ENCODE peak calls at places on chromosomes 12 and 14, in five cellular contexts. O, T, D, W and I are unnamed samples.

GRCh38 chr14:104096318-104096717 is 10.8 kb downstream of the ASPG start:
- DNase-seq in D (no peak), T (no peak), W (no peak), O (no peak), I (no peak)

GRCh38 chr14:74019743-74020142 is 594 bp downstream of the BBOF1 start:
- DNase-seq in W (no peak), D (peak), T (peak), O (no peak), I (no peak)

GRCh38 chr12:57616383-57617101 is 5.3 kb downstream of the ARHGEF25 start:
- DNase-seq in D (no peak), W (no peak), O (no peak), T (peak), I (no peak)

GRCh38 chr12:57169046-57169795 is 21.8 kb upstream of the LRP1-AS start:
- DNase-seq in D (no peak), O (no peak), T (no peak), W (no peak), I (no peak)

GRCh38 chr12:98174410-98174809 is 341.0 kb upstream of the TMPO start:
- DNase-seq in O (no peak), W (no peak), D (no peak), T (no peak), I (no peak)

GRCh38 chr12:26803552-26803951 is 29.4 kb downstream of the ITPR2 start:
- DNase-seq in D (peak), T (peak), O (no peak), W (no peak), I (no peak)

GRCh38 chr12:96197503-96198272 is 3.5 kb downstream of the ELK3 start:
- DNase-seq in W (no peak), D (peak), O (no peak), T (peak), I (no peak)

GRCh38 chr12:124233846-124234620 is 60.9 kb upstream of the RFLNA start:
- DNase-seq in D (peak), O (no peak), W (no peak), T (no peak), I (no peak)

GRCh38 chr14:91693342-91693741 is 38.5 kb downstream of the CATSPERB start:
- DNase-seq in O (no peak), W (no peak), D (no peak), T (no peak), I (no peak)

GRCh38 chr12:27342551-27342950 is 9.9 kb downstream of the BMAL2 start:
- DNase-seq in O (no peak), W (no peak), D (no peak), T (no peak), I (no peak)

GRCh38 chr12:46722737-46723136 is 103.1 kb downstream of the SLC38A4 start:
- DNase-seq in T (peak), O (no peak), D (no peak), W (no peak), I (no peak)

GRCh38 chr12:57201219-57201618 is 15.4 kb upstream of the NXPH4 start:
- DNase-seq in O (no peak), T (no peak), W (no peak), D (no peak), I (no peak)

GRCh38 chr12:2273288-2273687 is 220.5 kb downstream of the CACNA1C start:
- DNase-seq in O (no peak), D (no peak), T (peak), W (no peak), I (no peak)

GRCh38 chr12:121748571-121749265 is 36.2 kb downstream of the TMEM120B start:
- DNase-seq in D (peak), T (peak), W (peak), O (no peak), I (peak)

GRCh38 chr14:54637829-54638446 is 71.0 kb downstream of the SAMD4A start:
- DNase-seq in D (peak), O (no peak), T (peak), W (no peak), I (no peak)

GRCh38 chr14:102234331-102235264 is 70.4 kb downstream of the MOK start:
- DNase-seq in D (no peak), O (no peak), T (no peak), W (no peak), I (no peak)

GRCh38 chr12:3436496-3437060 is 54.4 kb upstream of the PRMT8 start:
- DNase-seq in D (no peak), T (no peak), O (no peak), W (peak), I (no peak)

GRCh38 chr12:104506691-104507401 is 50.1 kb downstream of the CHST11 start:
- DNase-seq in O (no peak), D (no peak), T (no peak), W (peak), I (peak)

GRCh38 chr12:11576104-11576503 is 73.4 kb upstream of the ETV6 start:
- DNase-seq in D (peak), W (no peak), O (no peak), T (peak), I (peak)

GRCh38 chr14:58501214-58501816 is 73.8 kb downstream of the KIAA0586 start:
- DNase-seq in T (peak), O (peak), W (no peak), D (peak), I (peak)

GRCh38 chr12:54429014-54429471 is 10.0 kb upstream of the ITGA5 start:
- DNase-seq in W (no peak), T (no peak), O (no peak), D (no peak), I (no peak)

GRCh38 chr12:99605-100004 is 33.0 kb downstream of the IQSEC3 start:
- DNase-seq in D (peak), T (peak), O (peak), W (peak), I (peak)

GRCh38 chr12:101697930-101698781 is 716 bp downstream of the CHPT1 start:
- DNase-seq in W (peak), T (peak), O (peak), D (peak), I (peak)

GRCh38 chr12:123436017-123436964 is at the start of gene RILPL2:
- DNase-seq in T (peak), D (peak), O (peak), W (peak), I (peak)

GRCh38 chr14:39406560-39406959 is 25.7 kb downstream of the FBXO33 start:
- DNase-seq in W (no peak), O (no peak), D (no peak), T (no peak), I (no peak)

GRCh38 chr12:66290716-66291200 is 11.5 kb upstream of the HELB start:
- DNase-seq in O (no peak), D (no peak), T (no peak), W (no peak), I (no peak)

DNA sequence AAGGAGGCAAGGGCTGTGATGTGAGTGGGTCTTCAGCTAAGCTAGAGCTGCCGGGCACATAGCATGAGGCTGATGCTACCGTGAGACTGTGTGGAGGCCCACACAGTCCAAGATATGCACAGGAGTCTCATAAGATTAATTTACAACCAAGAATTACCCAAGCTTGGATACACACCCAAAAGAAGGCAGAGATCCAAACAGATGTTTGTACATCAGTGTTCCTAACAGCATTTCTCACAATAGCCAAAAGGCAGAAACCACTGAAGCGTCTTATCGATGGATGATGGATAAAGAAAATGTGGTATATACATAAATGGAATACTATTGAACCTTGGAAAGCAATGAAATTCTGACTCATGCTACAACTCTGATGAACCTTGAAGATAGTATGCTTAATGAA is 40.8 kb upstream of the RIC8B start:
- DNase-seq in O (no peak), W (no peak), D (no peak), T (no peak), I (no peak)
- H3K18ac ChIP-seq in O (no peak), W (no peak), D (no peak), T (no peak), I (no peak)

DNA sequence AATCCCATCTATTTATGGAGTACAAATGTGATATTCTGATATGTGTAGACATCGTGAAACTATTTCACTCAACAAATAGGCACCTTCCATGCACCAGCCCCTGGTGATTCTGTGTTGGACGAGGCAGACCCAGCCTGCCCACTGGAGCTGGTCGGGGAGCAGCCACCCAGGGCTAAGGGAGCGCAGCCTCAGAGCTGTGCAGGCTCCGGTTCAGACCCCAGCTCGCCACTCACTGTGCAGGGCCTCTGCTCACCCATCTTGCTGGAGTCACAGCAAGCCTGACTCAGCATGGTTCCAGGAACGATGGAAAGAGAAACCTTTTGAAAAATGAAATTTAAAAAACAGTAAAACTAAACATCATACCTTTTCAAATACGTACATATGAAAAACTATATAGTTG is 52.3 kb upstream of the BCL11B start:
- DNase-seq in D (no peak), O (no peak), W (no peak), T (no peak), I (no peak)
- H2BK15ac ChIP-seq in D (no peak), O (peak), W (no peak), T (no peak), I (no peak)

DNA sequence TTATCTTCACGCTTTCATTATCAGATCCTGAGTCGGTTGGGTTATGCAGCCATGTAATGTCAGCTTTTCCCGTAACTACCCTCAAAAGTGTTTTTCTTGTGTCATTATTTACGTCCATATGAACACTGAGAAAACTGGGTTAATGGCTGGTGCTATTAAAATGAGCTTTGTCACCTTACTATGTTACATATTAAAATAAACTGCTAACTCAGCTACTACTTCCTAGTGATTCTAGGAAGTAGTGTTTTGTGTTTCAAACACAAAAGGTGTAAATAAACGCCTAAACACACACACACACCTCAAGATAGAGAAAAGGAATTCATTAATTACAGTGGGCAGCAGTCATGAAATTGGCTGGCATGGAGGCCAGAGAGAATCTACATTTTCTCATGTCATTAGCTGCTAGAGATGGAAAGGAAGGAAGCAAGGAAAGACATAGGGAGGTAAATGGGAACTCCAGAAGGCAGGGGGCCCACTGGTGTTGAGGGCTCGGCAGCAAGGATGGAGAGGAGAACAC is 730 bp upstream of the PRMT5 start:
- DNase-seq in D (no peak), W (no peak), T (no peak), O (peak), I (no peak)
- H3K18ac ChIP-seq in D (peak), W (no peak), T (peak), O (peak), I (peak)

DNA sequence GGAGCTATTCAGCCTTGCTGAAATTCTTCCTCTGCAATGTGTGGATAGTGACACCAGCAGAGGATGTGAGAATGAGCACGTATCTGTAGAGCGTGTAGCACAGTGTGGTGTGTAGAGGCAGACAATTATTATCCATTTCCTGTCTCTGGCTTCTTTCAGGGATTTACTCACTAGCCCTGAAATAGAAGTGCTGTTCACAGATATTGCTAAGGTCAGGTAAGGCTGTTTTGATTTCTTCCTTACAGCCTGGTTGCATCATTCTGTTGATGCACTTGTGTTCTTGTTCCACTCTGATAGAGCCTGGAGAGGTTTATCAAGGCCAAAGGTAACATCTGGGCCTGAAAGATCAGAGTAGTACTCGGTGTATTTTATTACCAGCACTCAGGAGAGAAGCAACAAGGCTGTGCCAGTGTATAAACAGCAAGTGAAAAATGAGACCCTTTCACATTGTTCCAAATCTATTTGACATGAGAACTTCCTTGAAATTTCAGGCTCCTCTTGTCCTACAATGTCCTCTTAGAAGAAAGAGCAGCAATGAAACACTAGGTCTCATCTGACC is 16.7 kb downstream of the ARG2 start:
- DNase-seq in T (peak), W (no peak), O (no peak), D (peak), I (no peak)
- H2BK15ac ChIP-seq in T (no peak), W (no peak), O (no peak), D (no peak), I (no peak)

DNA sequence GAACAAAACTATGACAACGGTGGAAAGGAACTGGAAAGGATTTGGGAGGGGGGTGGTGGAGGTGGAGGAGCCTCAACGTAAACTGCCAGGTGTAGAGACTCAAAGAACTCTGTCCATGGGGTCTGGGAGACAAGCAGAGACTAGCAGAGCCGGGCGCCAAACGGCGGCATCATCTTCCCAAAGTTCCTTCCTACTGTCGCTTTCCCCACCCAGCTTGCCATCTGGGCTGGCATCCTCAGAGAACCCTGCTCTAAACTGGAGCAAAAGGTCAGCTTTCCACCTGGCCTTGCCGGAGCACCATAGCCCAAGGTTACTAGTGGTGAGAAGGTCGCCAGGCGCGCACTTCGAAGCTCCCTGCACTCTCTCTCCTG is 4.0 kb upstream of the IRF2BPL start:
- DNase-seq in D (no peak), O (no peak), T (no peak), W (no peak), I (no peak)
- H3K18ac ChIP-seq in D (peak), O (peak), T (peak), W (peak), I (peak)

GRCh38 chr12:106128526-106129430 is 10.0 kb downstream of the NUAK1 start:
- DNase-seq in W (peak), D (no peak), O (no peak), T (no peak), I (peak)
- H2BK15ac ChIP-seq in W (no peak), D (no peak), O (no peak), T (no peak), I (no peak)